ENCODE peak calls at places on chromosomes 11 and 22, in ten cellular contexts. D, N, R, J, X, Q, Z, E, H and Y are unnamed samples.

GRCh38 chr22:24433868-24434471 is 6.6 kb downstream of the ADORA2A start:
- DNase-seq in H (peak; percentile 62), N (peak; percentile 80), X (peak; percentile 19), E (peak; percentile 47), Z (no peak), J (no peak), D (no peak), Q (no peak), R (no peak), Y (peak; percentile 13)

GRCh38 chr11:33376331-33377099 is 119.3 kb downstream of the HIPK3 start:
- DNase-seq in N (no peak), X (peak; percentile 66), R (no peak), J (no peak), H (no peak), E (no peak), D (no peak), Q (no peak), Z (no peak), Y (no peak)

GRCh38 chr11:134592391-134592990 is 180.4 kb upstream of the B3GAT1 start:
- DNase-seq in D (no peak), Q (peak; percentile 40), E (peak; percentile 37), R (no peak), X (no peak), Z (peak; percentile 36), H (no peak), J (no peak), N (peak; percentile 34), Y (no peak)

GRCh38 chr11:9982796-9983579 is 311.0 kb downstream of the SBF2 start:
- DNase-seq in E (peak; percentile 80), N (no peak), R (peak; percentile 19), J (no peak), D (no peak), Z (no peak), X (peak; percentile 34), Q (no peak), H (peak; percentile 19), Y (no peak)

GRCh38 chr11:72144807-72145565 is 9.5 kb downstream of the FOLR3 start:
- DNase-seq in J (no peak), X (peak; percentile 82), Q (no peak), D (no peak), E (peak; percentile 26), H (peak; percentile 74), N (no peak), Z (no peak), R (no peak), Y (no peak)

GRCh38 chr11:39724404-39724803 is 1735.0 kb downstream of the LRRC4C start:
- DNase-seq in D (no peak), J (no peak), R (no peak), X (no peak), Q (no peak), Z (no peak), N (no peak), E (no peak), H (no peak), Y (no peak)

GRCh38 chr11:121648306-121648705 is 195.5 kb upstream of the SORL1-AS1 start:
- DNase-seq in R (no peak), J (no peak), Z (no peak), N (no peak), D (no peak), Q (no peak), X (no peak), H (no peak), E (no peak), Y (no peak)

GRCh38 chr11:110200241-110200640 is 96.2 kb downstream of the RDX start:
- DNase-seq in R (no peak), H (peak; percentile 72), E (peak; percentile 54), Z (no peak), D (no peak), J (no peak), N (no peak), X (no peak), Q (no peak), Y (no peak)

GRCh38 chr22:37604875-37605274 is 3.8 kb upstream of the GGA1 start:
- DNase-seq in R (no peak), J (no peak), X (no peak), Z (peak; percentile 71), D (no peak), E (no peak), N (no peak), Q (no peak), H (no peak), Y (peak; percentile 62)

GRCh38 chr11:14132312-14132711 is 169.8 kb downstream of the SPON1 start:
- DNase-seq in D (no peak), R (no peak), X (no peak), N (no peak), Q (no peak), J (no peak), E (no peak), Z (no peak), H (peak; percentile 19), Y (no peak)

GRCh38 chr11:62545437-62546243 is 966 bp downstream of the AHNAK start:
- DNase-seq in N (peak; percentile 99), Z (peak; percentile 52), J (peak; percentile 92), R (peak; percentile 90), E (peak; percentile 87), X (peak; percentile 95), H (peak; percentile 95), Q (peak; percentile 92), D (peak; percentile 96), Y (peak; percentile 70)

DNA sequence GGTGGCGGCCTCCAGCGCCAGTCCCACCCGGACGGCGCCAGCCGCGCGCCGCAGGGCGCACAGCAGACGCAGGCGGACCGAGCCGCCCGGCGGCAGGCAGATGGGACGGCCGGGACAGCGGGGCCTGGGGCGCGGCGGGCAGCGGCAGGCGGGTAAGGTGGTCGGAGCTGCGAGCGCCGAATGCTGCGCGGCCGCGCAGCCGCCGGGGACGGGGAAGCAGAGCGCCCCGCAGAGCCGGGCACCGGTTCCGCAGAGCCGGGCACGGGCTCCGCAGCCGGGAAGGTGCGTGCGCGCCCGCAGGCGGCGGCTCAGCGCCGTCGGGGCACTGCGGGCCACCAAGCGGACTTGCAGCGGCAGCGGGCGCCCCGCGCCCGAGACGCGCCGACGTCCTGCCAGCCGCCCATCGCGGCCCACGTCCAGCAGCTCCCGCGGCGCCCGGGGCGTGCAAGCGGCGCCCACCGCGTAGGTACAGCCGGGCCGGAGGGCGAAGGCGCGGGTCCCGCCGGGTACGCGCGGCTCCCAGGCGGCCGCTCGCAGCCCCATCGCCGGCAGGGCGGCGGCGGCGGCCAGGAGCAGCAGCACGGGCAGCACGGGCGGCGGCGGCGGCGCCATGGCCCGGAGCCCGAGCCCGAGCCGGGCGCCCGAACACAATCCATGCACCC is 730 bp downstream of the CELSR1 start:
- DNase-seq in J (no peak), H (no peak), N (no peak), Z (no peak), X (no peak), D (no peak), E (no peak), Q (no peak), R (no peak), Y (no peak)
- H3K4me3 ChIP-seq in J (no peak overlapping the region), H (peak overlapping the region; percentile 52), N (peak overlapping the region; percentile 33), Z (no peak overlapping the region), X (no peak overlapping the region), D (peak overlapping the region; percentile 44), E (no peak overlapping the region), Q (peak overlapping the region; percentile 38), R (no peak overlapping the region), Y (no peak overlapping the region)

GRCh38 chr11:59076876-59077571 is 9.1 kb upstream of the GLYATL1B start:
- DNase-seq in E (no peak), N (no peak), X (no peak), H (no peak), R (no peak), D (no peak), Z (no peak), Q (no peak), J (no peak), Y (no peak)
- H3K4me3 ChIP-seq in E (no peak overlapping the region), N (no peak overlapping the region), X (no peak overlapping the region), H (no peak overlapping the region), R (no peak overlapping the region), D (no peak overlapping the region), Z (no peak overlapping the region), Q (no peak overlapping the region), J (no peak overlapping the region), Y (no peak overlapping the region)

GRCh38 chr11:19573666-19574065 is 139.0 kb upstream of the NAV2 start:
- DNase-seq in H (no peak), D (no peak), E (no peak), J (no peak), R (no peak), X (no peak), Z (no peak), Q (peak; percentile 29), N (no peak), Y (no peak)
- H3K4me3 ChIP-seq in H (no peak overlapping the region), D (no peak overlapping the region), E (no peak overlapping the region), J (no peak overlapping the region), R (no peak overlapping the region), X (no peak overlapping the region), Z (no peak overlapping the region), Q (no peak overlapping the region), N (no peak overlapping the region), Y (no peak overlapping the region)

GRCh38 chr11:117877120-117877784 is 794 bp upstream of the FXYD6 start:
- DNase-seq in H (no peak), Q (no peak), X (no peak), R (no peak), D (no peak), E (no peak), Z (no peak), N (no peak), J (no peak), Y (no peak)

GRCh38 chr11:117876049-117876340 is 463 bp downstream of the FXYD6 start:
- DNase-seq in J (no peak), X (no peak), Q (no peak), E (no peak), H (no peak), Z (no peak), D (no peak), N (no peak), R (no peak), Y (no peak)

GRCh38 chr11:117875397-117876048 is 935 bp downstream of the FXYD6 start:
- DNase-seq in J (no peak), H (no peak), Z (peak; percentile 44), X (no peak), R (no peak), E (no peak), D (no peak), Q (no peak), N (no peak), Y (no peak)

GRCh38 chr11:117874910-117875396 is 1.5 kb downstream of the FXYD6 start:
- DNase-seq in E (no peak), H (no peak), J (no peak), R (no peak), Q (no peak), X (no peak), D (no peak), N (no peak), Z (no peak), Y (no peak)

DNA sequence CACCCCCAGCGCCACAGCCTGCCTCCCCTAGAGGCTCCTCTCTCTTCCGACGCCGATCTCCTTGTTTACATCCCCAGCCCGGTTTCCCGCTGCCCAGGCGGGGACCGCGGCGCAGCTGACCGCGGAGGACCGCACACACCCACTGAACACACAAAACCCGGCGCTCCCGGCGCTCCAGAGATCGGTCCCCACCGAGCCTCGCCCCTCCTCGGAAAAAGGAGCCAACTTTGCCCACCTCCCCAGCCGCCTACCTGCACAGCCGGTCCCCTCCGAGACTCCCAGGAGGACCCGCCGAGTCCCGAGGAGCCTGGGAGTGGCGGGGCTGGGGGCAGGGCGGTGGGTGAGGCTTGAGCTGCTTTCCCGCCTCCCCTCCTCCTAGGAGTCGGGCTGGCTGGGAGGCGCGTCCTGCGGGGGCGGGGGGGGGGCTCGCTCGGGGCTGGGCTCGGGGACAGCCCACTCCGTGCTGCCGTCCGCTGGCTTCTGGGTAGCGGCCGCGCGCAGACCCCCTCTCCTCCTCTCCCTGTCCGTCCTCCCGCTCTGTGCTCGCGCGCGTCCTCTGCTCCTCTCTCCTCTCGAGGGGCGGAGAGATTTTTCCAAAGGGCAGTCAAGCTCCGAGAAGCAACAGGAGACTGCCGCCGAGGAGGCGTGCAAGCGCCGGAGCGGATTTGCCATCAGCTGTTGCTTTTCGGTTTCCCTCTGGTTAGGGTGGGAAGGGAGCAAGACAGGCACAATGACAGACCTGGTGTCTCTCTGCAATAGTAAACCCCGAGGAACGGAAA is at the start of gene FXYD6:
- DNase-seq in E (no peak), R (peak; percentile 74), J (no peak), D (no peak), Q (no peak), N (no peak), Z (no peak), X (peak; percentile 40), H (no peak), Y (no peak)
- H3K4me3 ChIP-seq in E (peak within 1 kb of the TSS; percentile 36), R (peak within 1 kb of the TSS; percentile 91), J (peak within 1 kb of the TSS; percentile 62), D (peak within 1 kb of the TSS; percentile 45), Q (peak within 1 kb of the TSS; percentile 45), N (no peak within 1 kb of the TSS), Z (peak within 1 kb of the TSS; percentile 62), X (peak within 1 kb of the TSS; percentile 72), H (no peak within 1 kb of the TSS), Y (peak within 1 kb of the TSS; percentile 62)